ENCODE peak calls at places on chromosomes 4 and X, in seven cellular contexts. T, M, X, D, W, O and V are unnamed samples.

GRCh38 chr4:62549601-62550000 is 1349.5 kb downstream of the ADGRL3 start:
- DNase-seq in T (no peak), M (no peak), X (no peak), D (no peak), W (no peak), O (no peak), V (no peak)

GRCh38 chr4:45033676-45034410 is 307.5 kb upstream of the GNPDA2 start:
- DNase-seq in T (no peak), M (no peak), X (no peak), D (no peak), W (no peak), O (no peak), V (no peak)

GRCh38 chr4:56787380-56787779 is 34.1 kb downstream of the SPINK2 start:
- DNase-seq in T (no peak), M (no peak), X (no peak), D (no peak), W (no peak), O (no peak), V (no peak)

GRCh38 chr4:182754895-182755294 is 162.3 kb downstream of the DCTD start:
- DNase-seq in T (no peak), M (no peak), X (no peak), D (no peak), W (no peak), O (no peak), V (no peak)

GRCh38 chr4:40933272-40934053 is 183.7 kb downstream of the NSUN7 start:
- DNase-seq in T (no peak), M (no peak), X (no peak), D (peak), W (no peak), O (no peak), V (no peak)

GRCh38 chrX:2498781-2499302 is 1.9 kb downstream of the DHRSX start:
- DNase-seq in T (no peak), M (no peak), X (peak), D (no peak), W (no peak), O (no peak), V (no peak)

GRCh38 chr4:137129471-137130244 is 402.6 kb downstream of the PCDH18 start:
- DNase-seq in T (no peak), M (no peak), X (no peak), D (no peak), W (no peak), O (peak), V (no peak)

GRCh38 chr4:123937612-123938011 is 541.0 kb downstream of the SPRY1 start:
- DNase-seq in T (no peak), M (no peak), X (no peak), D (no peak), W (no peak), O (no peak), V (no peak)

GRCh38 chrX:69741706-69742105 is 125.8 kb downstream of the EDA start:
- DNase-seq in T (no peak), M (no peak), X (no peak), D (no peak), W (no peak), O (no peak), V (no peak)

DNA sequence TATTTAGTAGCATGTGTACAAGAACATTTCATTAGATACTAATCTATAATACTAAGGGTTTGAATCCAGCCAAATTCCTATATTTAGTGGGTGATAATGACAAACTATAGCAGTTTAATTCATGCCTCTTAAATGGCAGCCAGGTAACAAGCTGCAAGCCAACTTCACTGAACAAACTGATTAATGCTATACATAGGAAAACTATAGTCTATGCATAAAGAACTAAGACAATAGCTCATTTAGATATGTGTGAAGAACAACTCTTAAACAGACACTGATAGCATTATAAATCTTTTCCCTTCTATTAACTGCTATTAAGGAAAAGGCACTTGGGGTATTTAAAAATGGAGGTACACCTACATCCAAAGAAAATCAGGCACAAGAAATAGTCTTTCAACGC is 19.1 kb downstream of the ACSL1 start:
- DNase-seq in T (no peak), M (no peak), X (no peak), D (no peak), W (no peak), O (no peak), V (no peak)
- H3K4me3 ChIP-seq in T (no peak), M (no peak), X (no peak), D (no peak), W (no peak), O (no peak), V (no peak)

DNA sequence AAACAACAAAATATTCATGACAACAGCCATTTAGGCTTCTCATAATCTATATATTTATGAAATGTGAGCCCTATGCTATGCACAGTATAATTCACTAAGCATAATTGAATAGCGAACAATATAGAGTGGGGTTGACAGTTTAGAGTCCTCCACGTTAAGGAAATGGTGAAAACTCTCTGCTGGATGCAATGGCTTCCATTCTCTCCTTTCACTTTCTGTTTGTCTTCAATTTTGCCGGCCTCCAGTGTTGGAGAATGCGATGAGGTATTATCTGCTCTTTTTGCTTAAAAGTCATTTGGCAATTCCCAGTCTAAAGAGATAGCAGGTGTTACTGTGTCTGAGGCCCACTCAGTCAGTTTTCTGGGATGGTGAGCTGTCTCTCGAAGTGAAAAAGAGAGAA is 52.1 kb downstream of the NPY5R start:
- DNase-seq in T (no peak), M (no peak), X (no peak), D (no peak), W (no peak), O (no peak), V (no peak)
- H3K4me3 ChIP-seq in T (no peak), M (no peak), X (peak), D (peak), W (no peak), O (no peak), V (no peak)

GRCh38 chr4:81631958-81632439 is 160.3 kb upstream of the RASGEF1B start:
- DNase-seq in T (no peak), M (peak), X (no peak), D (no peak), W (no peak), O (no peak), V (no peak)
- H3K4me3 ChIP-seq in T (no peak), M (no peak), X (no peak), D (no peak), W (no peak), O (no peak), V (no peak)

GRCh38 chr4:2060578-2061207 is 1.6 kb downstream of the NAT8L start:
- DNase-seq in T (no peak), M (no peak), X (no peak), D (no peak), W (peak), O (no peak), V (no peak)

GRCh38 chr4:2058264-2059033 is 678 bp upstream of the NAT8L start:
- DNase-seq in T (no peak), M (peak), X (peak), D (no peak), W (peak), O (no peak), V (peak)

GRCh38 chr4:2057382-2058065 is 1.6 kb upstream of the NAT8L start:
- DNase-seq in T (no peak), M (no peak), X (no peak), D (no peak), W (peak), O (no peak), V (peak)

GRCh38 chr4:2059726-2060577 is 825 bp downstream of the NAT8L start:
- DNase-seq in T (no peak), M (peak), X (no peak), D (no peak), W (peak), O (no peak), V (no peak)

DNA sequence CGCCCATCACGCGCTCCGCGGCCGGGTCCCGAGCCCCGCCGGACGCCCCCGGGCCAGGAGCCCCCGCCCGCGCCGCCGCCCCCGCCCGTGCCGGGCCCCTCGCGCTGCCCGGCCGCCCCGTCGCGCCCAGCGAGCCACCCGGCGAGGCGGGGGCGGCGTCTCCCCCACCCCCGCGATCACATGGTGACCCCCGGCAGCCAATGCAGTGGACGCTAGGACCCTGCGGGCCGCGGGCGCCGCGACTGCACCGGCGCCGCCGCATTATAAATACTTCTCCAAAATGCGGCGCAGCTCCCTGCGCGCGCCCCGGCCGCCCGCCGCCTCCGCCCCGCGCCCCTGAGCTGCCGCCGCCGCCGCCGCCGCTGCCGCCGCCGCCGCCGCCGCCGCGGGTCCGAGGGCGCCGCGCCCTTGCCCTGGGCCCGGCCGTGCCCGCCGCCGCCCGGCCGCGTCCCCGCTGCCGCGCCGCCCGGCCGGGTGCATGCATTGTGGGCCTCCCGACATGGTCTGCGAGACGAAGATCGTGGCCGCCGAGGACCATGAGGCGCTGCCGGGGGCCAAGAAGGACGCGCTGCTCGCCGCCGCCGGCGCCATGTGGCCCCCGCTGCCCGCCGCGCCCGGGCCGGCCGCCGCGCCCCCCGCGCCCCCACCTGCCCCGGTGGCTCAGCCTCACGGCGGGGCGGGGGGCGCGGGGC is at the start of gene NAT8L:
- DNase-seq in T (peak), M (peak), X (peak), D (no peak), W (peak), O (no peak), V (no peak)
- H3K4me3 ChIP-seq in T (no peak), M (peak), X (peak), D (peak), W (peak), O (no peak), V (peak)

GRCh38 chr4:118173956-118174355 is 139.7 kb downstream of the NDST3 start:
- DNase-seq in T (peak), M (no peak), X (no peak), D (no peak), W (no peak), O (peak), V (no peak)
- H3K4me3 ChIP-seq in T (no peak), M (no peak), X (no peak), D (no peak), W (no peak), O (no peak), V (no peak)

DNA sequence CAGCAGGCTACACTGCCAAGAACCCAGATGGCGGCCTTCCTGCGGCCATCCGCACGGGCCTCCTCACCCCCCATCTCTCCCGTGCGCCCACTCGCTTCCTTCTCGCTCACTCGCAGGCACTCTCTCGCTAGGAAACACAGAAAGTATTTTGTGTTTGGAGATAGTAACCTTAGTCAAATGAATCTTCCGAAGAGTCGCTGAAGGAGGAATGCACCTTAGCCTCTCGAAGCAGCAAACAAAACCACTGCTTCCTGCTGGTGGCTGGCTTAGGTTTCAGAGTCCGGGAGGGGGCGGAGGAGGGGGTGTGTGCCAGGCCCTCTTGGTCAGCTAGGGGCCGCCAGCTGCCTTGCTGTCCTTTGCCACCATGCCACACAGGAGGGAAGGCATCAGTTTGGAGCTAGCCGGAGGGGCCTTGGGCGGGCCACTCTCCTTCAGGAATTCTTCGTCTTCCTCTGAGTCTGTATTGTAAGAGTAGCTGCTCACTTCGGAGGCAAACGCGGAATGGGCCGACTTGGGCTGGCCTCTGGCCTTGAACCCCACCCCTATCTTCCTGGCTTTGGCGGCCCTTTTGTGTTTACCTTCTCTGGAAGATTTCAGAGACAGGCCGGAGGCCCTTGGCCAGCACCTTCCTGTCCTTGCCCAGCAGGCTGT is 73.2 kb upstream of the UCP1 start:
- DNase-seq in T (no peak), M (no peak), X (no peak), D (peak), W (no peak), O (no peak), V (no peak)
- H3K4me3 ChIP-seq in T (no peak), M (no peak), X (no peak), D (peak), W (peak), O (no peak), V (peak)

GRCh38 chrX:39822133-39822748 is 275.5 kb downstream of the BCOR start:
- DNase-seq in T (no peak), M (no peak), X (no peak), D (no peak), W (no peak), O (no peak), V (no peak)
- H3K4me3 ChIP-seq in T (no peak), M (no peak), X (no peak), D (no peak), W (no peak), O (no peak), V (no peak)

GRCh38 chr4:1291996-1292702 is 2.5 kb downstream of the MAEA start:
- DNase-seq in T (no peak), M (no peak), X (no peak), D (no peak), W (peak), O (no peak), V (peak)
- H3K4me3 ChIP-seq in T (peak), M (peak), X (no peak), D (no peak), W (no peak), O (peak), V (no peak)